ENCODE peak calls at places on chromosomes 4 and X, in seven cellular contexts. T is GM12865, R is sigmoid colon, D is astrocyte of the spinal cord, G is prostate gland, U is lower lobe of right lung, B is K562. O is an unnamed sample.

GRCh38 chrX:24243692-24244091 is 70.2 kb downstream of the SUPT20HL2 start:
- DNase-seq in T (peak), R (no peak), D (no peak), G (no peak), U (no peak), B (no peak), O (no peak)

GRCh38 chr4:110071466-110071865 is 126.9 kb downstream of the ELOVL6 start:
- DNase-seq in T (no peak), R (no peak), D (no peak), G (no peak), U (peak), B (no peak), O (no peak)

GRCh38 chrX:101397779-101398178 is 7.0 kb downstream of the RPL36A start:
- DNase-seq in T (no peak), R (no peak), D (no peak), G (no peak), U (no peak), B (no peak), O (peak)

GRCh38 chr4:188691811-188692210 is 552.6 kb downstream of the TRIML1 start:
- DNase-seq in T (no peak), R (no peak), D (peak), G (no peak), U (no peak), B (no peak), O (peak)

GRCh38 chrX:40108084-40108958 is 10.6 kb upstream of the BCOR start:
- DNase-seq in T (no peak), R (peak), D (peak), G (peak), U (peak), B (no peak), O (peak)

GRCh38 chrX:15206306-15206705 is 63.6 kb downstream of the ASB9 start:
- DNase-seq in T (no peak), R (no peak), D (no peak), G (no peak), U (no peak), B (no peak), O (no peak)

GRCh38 chr4:140071806-140072205 is 82.2 kb downstream of the MAML3 start:
- DNase-seq in T (peak), R (no peak), D (peak), G (no peak), U (no peak), B (no peak), O (peak)

GRCh38 chr4:182831376-182831775 is 85.8 kb downstream of the DCTD start:
- DNase-seq in T (no peak), R (no peak), D (no peak), G (no peak), U (no peak), B (no peak), O (no peak)

GRCh38 chrX:54180403-54180802 is 2.7 kb downstream of the FAM120C start:
- DNase-seq in T (no peak), R (no peak), D (peak), G (no peak), U (no peak), B (no peak), O (peak)

GRCh38 chr4:44421330-44421729 is 27.3 kb downstream of the KCTD8 start:
- DNase-seq in T (no peak), R (no peak), D (no peak), G (no peak), U (no peak), B (no peak), O (no peak)

GRCh38 chr4:111854494-111855087 is 290.7 kb upstream of the FAM241A start:
- DNase-seq in T (peak), R (no peak), D (peak), G (peak), U (no peak), B (peak), O (peak)

GRCh38 chr4:183960021-183960420 is 54.9 kb downstream of the STOX2 start:
- DNase-seq in T (no peak), R (peak), D (peak), G (peak), U (no peak), B (peak), O (peak)

GRCh38 chr4:40552536-40552935 is 77.1 kb downstream of the RBM47 start:
- DNase-seq in T (no peak), R (no peak), D (peak), G (peak), U (no peak), B (no peak), O (no peak)

GRCh38 chrX:19107035-19107434 is 15.2 kb downstream of the ADGRG2 start:
- DNase-seq in T (no peak), R (no peak), D (no peak), G (no peak), U (no peak), B (no peak), O (no peak)

GRCh38 chrX:150308532-150309157 is 54.5 kb upstream of the MAMLD1 start:
- DNase-seq in T (no peak), R (no peak), D (no peak), G (no peak), U (no peak), B (no peak), O (no peak)

GRCh38 chrX:11111038-11111851 is at the start of gene HCCS:
- DNase-seq in T (peak), R (peak), D (peak), G (peak), U (peak), B (peak), O (peak)

GRCh38 chr4:15702941-15703403 is at the start of gene BST1:
- DNase-seq in T (peak), R (peak), D (peak), G (peak), U (peak), B (no peak), O (peak)

GRCh38 chr4:64781737-64782326 is 372.6 kb upstream of the TECRL start:
- DNase-seq in T (peak), R (no peak), D (peak), G (no peak), U (no peak), B (peak), O (peak)

GRCh38 chr4:36255575-36255974 is 11.3 kb upstream of the ARAP2 start:
- DNase-seq in T (peak), R (no peak), D (no peak), G (no peak), U (no peak), B (no peak), O (no peak)

GRCh38 chrX:129736491-129736890 is 2.3 kb upstream of the XPNPEP2 start:
- DNase-seq in T (no peak), R (peak), D (no peak), G (no peak), U (no peak), B (no peak), O (no peak)

GRCh38 chrX:20066968-20067708 is 49.6 kb downstream of the MAP7D2 start:
- DNase-seq in T (peak), R (no peak), D (peak), G (peak), U (no peak), B (peak), O (peak)

GRCh38 chr4:110636677-110637407 is 14.0 kb upstream of the PITX2 start:
- DNase-seq in T (no peak), R (no peak), D (no peak), G (no peak), U (no peak), B (no peak), O (no peak)

GRCh38 chrX:16665089-16665488 is 15.1 kb downstream of the S100G start:
- DNase-seq in T (no peak), R (no peak), D (peak), G (no peak), U (no peak), B (no peak), O (peak)

GRCh38 chr4:125313989-125314602 is 659 bp upstream of the FAT4 start:
- DNase-seq in T (no peak), R (no peak), D (no peak), G (no peak), U (no peak), B (no peak), O (no peak)

GRCh38 chrX:80335062-80335830 is 85.0 kb upstream of the TENT5D start:
- DNase-seq in T (no peak), R (peak), D (no peak), G (peak), U (peak), B (no peak), O (no peak)

GRCh38 chrX:42098897-42099296 is 175.5 kb upstream of the CASK start:
- DNase-seq in T (no peak), R (no peak), D (no peak), G (no peak), U (no peak), B (no peak), O (peak)

GRCh38 chrX:94831364-94831763 is 1157.4 kb downstream of the FAM133A start:
- DNase-seq in T (no peak), R (no peak), D (peak), G (no peak), U (no peak), B (no peak), O (peak)

GRCh38 chr4:17468638-17469221 is 43.2 kb downstream of the QDPR start:
- DNase-seq in T (peak), R (no peak), D (peak), G (no peak), U (no peak), B (peak), O (peak)

GRCh38 chrX:47311857-47312774 is 58.3 kb upstream of the ZNF157 start:
- DNase-seq in T (peak), R (peak), D (peak), G (peak), U (peak), B (peak), O (peak)

GRCh38 chr4:178856139-178856800 is 1414.0 kb upstream of the AGA start:
- DNase-seq in T (no peak), R (no peak), D (no peak), G (no peak), U (no peak), B (no peak), O (no peak)

GRCh38 chr4:150136481-150136880 is 58.2 kb downstream of the DCLK2 start:
- DNase-seq in T (no peak), R (no peak), D (peak), G (no peak), U (no peak), B (no peak), O (peak)

GRCh38 chrX:1300449-1300848 is 31.8 kb downstream of the CSF2RA start:
- DNase-seq in T (no peak), R (no peak), D (no peak), G (no peak), U (no peak), B (no peak), O (no peak)

GRCh38 chr4:41009411-41009810 is 204.9 kb downstream of the APBB2 start:
- DNase-seq in T (no peak), R (no peak), D (peak), G (no peak), U (no peak), B (no peak), O (peak)

GRCh38 chrX:110964761-110965160 is 131.2 kb upstream of the PAK3 start:
- DNase-seq in T (no peak), R (no peak), D (no peak), G (no peak), U (no peak), B (no peak), O (no peak)

GRCh38 chrX:37879692-37880091 is 32.3 kb upstream of the DYNLT3 start:
- DNase-seq in T (no peak), R (no peak), D (no peak), G (no peak), U (no peak), B (no peak), O (no peak)

GRCh38 chrX:96407043-96407442 is 277.6 kb upstream of the DIAPH2 start:
- DNase-seq in T (no peak), R (no peak), D (peak), G (peak), U (no peak), B (no peak), O (peak)

GRCh38 chr4:173403051-173403450 is 4.1 kb upstream of the SCRG1 start:
- DNase-seq in T (no peak), R (no peak), D (no peak), G (no peak), U (no peak), B (no peak), O (peak)

GRCh38 chr4:74109894-74110605 is 11.1 kb upstream of the CXCL2 start:
- DNase-seq in T (no peak), R (no peak), D (peak), G (no peak), U (no peak), B (no peak), O (peak)

GRCh38 chr4:7939377-7940108 is at the start of gene AFAP1:
- DNase-seq in T (peak), R (peak), D (peak), G (peak), U (peak), B (peak), O (peak)
- H3K4me3 ChIP-seq in T (peak), R (peak), D (peak), G (peak), U (peak), B (peak), O (peak)

GRCh38 chr4:2384245-2384644 is 34.2 kb downstream of the ZFYVE28 start:
- DNase-seq in T (no peak), R (no peak), D (no peak), G (no peak), U (no peak), B (no peak), O (no peak)
- TF ChIP-seq CTCF in T (no peak), R (no peak), D (no peak), G (no peak), U (no peak), B (peak), O (no peak)

DNA sequence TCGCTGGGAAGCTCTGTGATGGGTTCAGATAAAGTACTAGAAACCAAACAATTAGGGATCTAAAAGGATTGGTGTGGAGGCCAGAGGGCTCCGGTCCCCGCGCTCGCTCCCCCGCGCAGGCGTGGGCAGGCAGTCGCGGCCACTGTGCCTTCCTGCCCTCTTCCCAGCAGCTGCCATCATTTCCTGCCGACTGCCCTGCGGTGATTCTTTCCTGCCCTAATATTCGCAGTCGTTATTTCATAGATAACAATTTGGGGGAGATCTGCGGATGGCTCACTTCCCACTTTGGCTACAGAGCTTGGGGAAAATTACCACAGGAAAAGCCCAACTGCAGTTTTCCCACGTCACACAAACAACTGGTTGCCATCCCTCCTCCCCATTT is 2.2 kb downstream of the GRIA2 start:
- DNase-seq in T (no peak), R (no peak), D (no peak), G (no peak), U (no peak), B (no peak), O (no peak)
- H3K4me3 ChIP-seq in T (no peak), R (peak), D (peak), G (peak), U (peak), B (no peak), O (peak)

GRCh38 chr4:152935661-152936445 is at the start of gene FHDC1:
- DNase-seq in T (peak), R (no peak), D (no peak), G (peak), U (peak), B (peak), O (no peak)
- TF ChIP-seq CTCF in T (no peak), R (no peak), D (no peak), G (peak), U (no peak), B (no peak), O (no peak)

GRCh38 chr4:39441593-39441992 is 17.1 kb downstream of the RPL9 start:
- DNase-seq in T (no peak), R (no peak), D (no peak), G (no peak), U (no peak), B (no peak), O (no peak)
- H3K4me3 ChIP-seq in T (no peak), R (no peak), D (no peak), G (no peak), U (no peak), B (no peak), O (no peak)

GRCh38 chr4:7320413-7320812 is 114.3 kb downstream of the PSAPL1 start:
- DNase-seq in T (no peak), R (no peak), D (no peak), G (no peak), U (no peak), B (no peak), O (no peak)
- TF ChIP-seq CTCF in T (no peak), R (no peak), D (no peak), G (no peak), U (no peak), B (no peak), O (no peak)

GRCh38 chrX:120753413-120754251 is 122.0 kb downstream of the CT47B1 start:
- DNase-seq in T (peak), R (no peak), D (no peak), G (no peak), U (no peak), B (no peak), O (no peak)

GRCh38 chrX:120752431-120753128 is 122.7 kb upstream of the C1GALT1C1 start:
- DNase-seq in T (no peak), R (no peak), D (no peak), G (no peak), U (no peak), B (no peak), O (no peak)

GRCh38 chrX:120750381-120750780 is 120.5 kb upstream of the C1GALT1C1 start:
- DNase-seq in T (no peak), R (no peak), D (no peak), G (no peak), U (no peak), B (no peak), O (no peak)

GRCh38 chrX:120749141-120749846 is 119.4 kb upstream of the C1GALT1C1 start:
- DNase-seq in T (peak), R (no peak), D (no peak), G (no peak), U (no peak), B (no peak), O (no peak)

DNA sequence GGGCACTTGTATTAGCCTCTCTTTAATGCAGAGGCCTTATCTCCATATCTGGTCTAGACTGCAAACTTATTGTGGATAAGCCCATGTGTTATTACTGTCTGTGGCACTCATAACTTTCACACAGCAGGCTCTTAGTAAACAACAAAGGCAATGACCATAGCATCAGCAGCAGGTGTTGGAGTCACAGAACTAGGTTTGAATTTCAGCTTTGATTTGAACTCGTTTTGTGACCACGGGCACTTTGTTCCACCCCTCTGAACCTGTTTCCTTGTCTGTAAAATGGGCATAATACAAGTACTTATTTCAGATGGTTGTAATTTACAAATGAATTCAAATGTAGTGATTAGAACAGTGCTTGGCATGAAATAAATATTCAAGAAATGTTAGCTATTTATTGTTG is 121.8 kb upstream of the C1GALT1C1 start:
- DNase-seq in T (no peak), R (no peak), D (no peak), G (no peak), U (no peak), B (no peak), O (no peak)
- H3K4me3 ChIP-seq in T (no peak), R (no peak), D (no peak), G (no peak), U (no peak), B (no peak), O (no peak)

DNA sequence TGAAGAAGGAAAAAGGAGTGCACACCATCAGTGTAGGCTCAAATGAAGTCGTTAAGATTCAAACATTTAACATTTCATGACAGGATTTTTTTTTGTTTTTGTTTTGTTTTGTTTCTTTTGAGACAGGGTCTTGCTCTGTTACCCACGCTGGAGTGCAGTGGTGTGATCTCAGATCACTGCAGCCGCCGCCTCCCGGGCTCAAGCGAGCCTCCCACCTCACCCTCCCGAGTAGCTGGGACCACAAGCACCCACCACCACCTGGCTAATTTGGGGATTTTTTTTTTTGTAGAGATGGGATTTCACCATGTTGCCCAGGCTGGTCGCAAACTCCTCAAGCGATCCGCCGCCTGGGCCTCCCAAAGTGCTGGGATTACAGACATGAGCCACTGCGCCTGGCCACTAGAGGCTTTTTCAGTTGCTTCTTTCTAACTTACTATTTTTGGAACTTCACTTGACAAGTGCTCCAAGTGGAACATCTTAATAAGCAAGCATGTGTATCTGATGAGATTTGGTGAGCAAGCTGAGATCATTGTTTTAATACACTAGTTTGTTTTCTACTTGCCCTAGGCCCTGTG is 78.9 kb upstream of the CNKSR2 start:
- DNase-seq in T (no peak), R (no peak), D (no peak), G (no peak), U (no peak), B (no peak), O (no peak)
- TF ChIP-seq CTCF in T (no peak), R (no peak), D (no peak), G (no peak), U (no peak), B (no peak), O (no peak)

DNA sequence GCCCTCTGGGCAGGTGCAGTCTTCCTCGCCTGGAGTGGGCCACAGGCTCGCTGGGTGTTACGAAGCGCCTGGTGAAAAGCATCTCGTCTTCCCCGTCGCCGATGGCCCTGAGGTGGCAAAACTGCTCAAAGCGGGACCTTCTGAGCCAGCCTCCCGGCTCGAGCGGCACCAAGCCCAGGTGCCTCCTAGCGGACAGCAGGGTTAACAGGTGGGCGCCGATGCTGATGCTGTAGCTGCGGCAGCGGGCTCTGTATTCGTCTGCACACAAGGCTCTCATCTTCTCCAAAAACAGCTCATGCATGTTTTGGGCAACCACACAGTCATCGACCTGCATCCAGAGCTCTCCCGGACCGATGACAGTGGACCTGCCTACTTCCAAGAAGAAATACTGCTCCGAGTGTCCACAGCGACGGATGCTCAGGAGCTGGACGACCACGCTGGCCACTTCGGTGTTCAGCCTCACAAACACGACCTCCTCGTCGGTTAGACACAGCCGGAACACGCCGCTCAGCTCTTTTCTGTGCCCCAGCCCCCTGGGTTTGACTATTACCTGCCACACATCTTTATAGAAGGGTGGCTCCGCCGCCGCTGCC is 1.2 kb downstream of the IRS4 start:
- DNase-seq in T (peak), R (no peak), D (no peak), G (peak), U (no peak), B (no peak), O (no peak)
- H3K4me3 ChIP-seq in T (no peak), R (peak), D (no peak), G (peak), U (peak), B (no peak), O (no peak)